ENCODE peak calls at places on chromosomes 16 and 17, in eight cellular contexts. O, D, N, Q, U, B, S and A are unnamed samples.
A peak's percentile ranks its signal among the peaks of the same experiment; 100 is the strongest.

GRCh38 chr17:75738218-75738802 is 17.1 kb downstream of the ITGB4 start:
- DNase-seq in B (peak; percentile 50), U (peak; percentile 67), D (no peak), O (peak; percentile 90), Q (peak; percentile 82), S (no peak), N (no peak), A (no peak)

GRCh38 chr16:54538241-54538640 is 251.7 kb upstream of the IRX3 start:
- DNase-seq in O (no peak), D (no peak), Q (no peak), B (no peak), N (no peak), S (no peak), U (no peak), A (no peak)

GRCh38 chr16:81071816-81072215 is 5.2 kb downstream of the C16orf46 start:
- DNase-seq in D (peak; percentile 67), S (no peak), N (no peak), U (no peak), Q (no peak), B (no peak), O (peak; percentile 18), A (no peak)

GRCh38 chr17:57455063-57455914 is 199.0 kb downstream of the MSI2 start:
- DNase-seq in U (peak; percentile 48), B (peak; percentile 80), N (no peak), O (peak; percentile 99), Q (peak; percentile 87), S (no peak), D (peak; percentile 42), A (no peak)

GRCh38 chr17:78805301-78805700 is 23.2 kb upstream of the CYTH1 start:
- DNase-seq in U (no peak), Q (peak; percentile 91), D (no peak), O (no peak), B (no peak), N (peak; percentile 75), S (no peak), A (no peak)

GRCh38 chr17:33229028-33229427 is 64.1 kb downstream of the ASIC2 start:
- DNase-seq in O (no peak), U (no peak), N (no peak), Q (no peak), S (no peak), D (no peak), B (no peak), A (no peak)

GRCh38 chr16:25009822-25010221 is 5.3 kb downstream of the ARHGAP17 start:
- DNase-seq in B (no peak), O (peak; percentile 90), S (no peak), U (no peak), Q (no peak), D (peak; percentile 63), N (no peak), A (no peak)

GRCh38 chr16:63530208-63530607 is 1494.0 kb upstream of the CDH8 start:
- DNase-seq in N (no peak), U (no peak), D (no peak), S (no peak), B (no peak), Q (no peak), O (no peak), A (no peak)

GRCh38 chr16:78425957-78426590 is 326.6 kb downstream of the WWOX start:
- DNase-seq in B (no peak), S (no peak), U (no peak), N (no peak), D (no peak), O (no peak), Q (no peak), A (no peak)

GRCh38 chr16:57041182-57042156 is 50.9 kb upstream of the CPNE2 start:
- DNase-seq in B (peak; percentile 75), Q (peak; percentile 94), S (no peak), N (peak; percentile 76), U (no peak), D (no peak), O (no peak), A (no peak)

GRCh38 chr16:81697321-81697885 is 81.7 kb upstream of the PLCG2 start:
- DNase-seq in B (no peak), O (peak; percentile 47), S (no peak), N (peak; percentile 20), U (peak; percentile 73), Q (peak; percentile 65), D (peak; percentile 58), A (no peak)